ENCODE peak calls at places on chromosomes 7 and 10, in eight cellular contexts. L, W, H, Y, E, M, J and X are unnamed samples. For H3K9me3, the result is how much of the 10 kb centered on the place peaks cover.

GRCh38 chr7:82975811-82976468 is 186.7 kb downstream of the PCLO start:
- DNase-seq in M (no peak), H (no peak), W (no peak), L (no peak), E (no peak), J (no peak), Y (no peak), X (no peak)

GRCh38 chr7:48280100-48280499 is 108.8 kb downstream of the ABCA13 start:
- DNase-seq in J (no peak), E (no peak), L (no peak), W (peak), M (peak), H (no peak), Y (no peak), X (peak)

GRCh38 chr7:99407849-99408346 is 499 bp downstream of the PDAP1 start:
- DNase-seq in E (no peak), M (no peak), Y (no peak), H (no peak), J (peak), L (peak), W (peak), X (no peak)

GRCh38 chr10:47326306-47326926 is 4.2 kb downstream of the GDF2 start:
- DNase-seq in Y (no peak), W (no peak), E (no peak), M (no peak), H (no peak), J (peak), L (no peak), X (no peak)

GRCh38 chr7:123846217-123846891 is 1.4 kb downstream of the HYAL4 start:
- DNase-seq in M (no peak), E (peak), W (no peak), J (no peak), L (no peak), Y (no peak), H (no peak), X (no peak)

GRCh38 chr10:61821153-61821552 is 80.3 kb upstream of the ARID5B start:
- DNase-seq in M (no peak), L (no peak), Y (no peak), E (no peak), J (no peak), W (no peak), H (no peak), X (no peak)

GRCh38 chr7:140263277-140263676 is 86.5 kb upstream of the KDM7A start:
- DNase-seq in H (no peak), J (peak), E (no peak), L (no peak), W (no peak), M (no peak), Y (no peak), X (no peak)

GRCh38 chr10:29828440-29828894 is 193.7 kb upstream of the SVIL start:
- DNase-seq in W (no peak), M (no peak), J (no peak), E (no peak), Y (no peak), L (no peak), H (no peak), X (no peak)

GRCh38 chr10:104297697-104298660 is 29.0 kb downstream of the GSTO2 start:
- DNase-seq in J (no peak), W (no peak), H (no peak), Y (no peak), M (no peak), L (peak), E (no peak), X (no peak)

GRCh38 chr7:20417260-20417659 is 86.6 kb downstream of the ITGB8 start:
- DNase-seq in H (no peak), J (peak), Y (no peak), L (no peak), W (no peak), M (no peak), E (no peak), X (no peak)

GRCh38 chr10:125102216-125102615 is 58.1 kb downstream of the CTBP2 start:
- DNase-seq in W (no peak), E (no peak), L (no peak), Y (no peak), M (peak), H (no peak), J (peak), X (no peak)

GRCh38 chr7:24137338-24137737 is 146.7 kb upstream of the NPY start:
- DNase-seq in M (no peak), J (no peak), Y (no peak), E (no peak), H (no peak), L (no peak), W (no peak), X (no peak)

GRCh38 chr7:50304911-50305621 is 550 bp downstream of the IKZF1 start:
- DNase-seq in Y (no peak), M (no peak), E (no peak), H (no peak), W (no peak), J (peak), L (peak), X (no peak)

GRCh38 chr7:231030-231857 is 38.9 kb downstream of the FAM20C start:
- DNase-seq in L (no peak), W (no peak), Y (no peak), H (no peak), J (no peak), M (no peak), E (no peak), X (no peak)

GRCh38 chr7:35802649-35803048 is 1.8 kb downstream of the SEPTIN7 start:
- DNase-seq in W (no peak), J (no peak), Y (no peak), L (peak), H (no peak), E (no peak), M (no peak), X (no peak)

GRCh38 chr7:106807474-106807873 is 57.6 kb upstream of the PIK3CG start:
- DNase-seq in W (no peak), E (no peak), L (no peak), H (no peak), M (no peak), J (no peak), Y (no peak), X (no peak)

GRCh38 chr7:472640-472957 is 47.0 kb downstream of the PDGFA start:
- DNase-seq in J (no peak), E (no peak), Y (no peak), W (no peak), H (no peak), M (no peak), L (no peak), X (no peak)

GRCh38 chr10:78750418-78750817 is 318.3 kb upstream of the ZMIZ1 start:
- DNase-seq in Y (no peak), E (no peak), W (no peak), J (no peak), H (no peak), M (no peak), L (no peak), X (no peak)

GRCh38 chr10:119401671-119402395 is 140.7 kb downstream of the RGS10 start:
- DNase-seq in Y (peak), W (peak), L (no peak), E (no peak), J (no peak), H (no peak), M (peak), X (no peak)

GRCh38 chr10:23203369-23204325 is 11.5 kb downstream of the PTF1A start:
- DNase-seq in W (no peak), Y (no peak), H (no peak), J (no peak), L (peak), M (no peak), E (no peak), X (no peak)

DNA sequence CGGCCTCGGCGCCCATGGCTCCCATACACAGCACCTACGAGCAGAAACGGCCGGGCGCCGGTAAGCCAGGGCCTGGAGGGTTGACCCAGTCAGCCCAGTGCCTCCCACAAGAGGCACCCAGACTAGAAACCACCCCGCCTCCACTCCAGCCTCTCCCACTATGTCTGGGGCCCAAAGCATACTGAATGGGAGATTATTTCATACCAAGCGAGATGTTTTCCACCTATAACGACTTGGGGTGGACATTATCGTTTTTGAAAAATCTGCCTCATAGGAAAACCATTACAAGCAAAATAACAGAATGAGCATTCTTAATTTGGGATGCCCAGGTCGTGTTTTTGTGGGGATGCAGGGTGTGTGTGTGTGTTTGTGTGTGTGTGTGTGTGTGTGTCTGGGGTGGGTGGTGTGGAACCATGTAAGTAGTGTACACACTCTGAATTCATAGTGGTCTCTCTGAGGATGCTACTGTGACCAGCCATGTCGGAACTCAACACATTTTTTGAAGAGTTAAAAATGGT is 1.6 kb downstream of the HOXA6 start:
- DNase-seq in M (no peak), W (no peak), L (no peak), H (no peak), Y (no peak), E (no peak), J (no peak), X (no peak)
- H3K9me3 ChIP-seq in M (under half), W (under half), L (under half), H (under half), Y (under half), E (under half), J (under half), X (under half)

DNA sequence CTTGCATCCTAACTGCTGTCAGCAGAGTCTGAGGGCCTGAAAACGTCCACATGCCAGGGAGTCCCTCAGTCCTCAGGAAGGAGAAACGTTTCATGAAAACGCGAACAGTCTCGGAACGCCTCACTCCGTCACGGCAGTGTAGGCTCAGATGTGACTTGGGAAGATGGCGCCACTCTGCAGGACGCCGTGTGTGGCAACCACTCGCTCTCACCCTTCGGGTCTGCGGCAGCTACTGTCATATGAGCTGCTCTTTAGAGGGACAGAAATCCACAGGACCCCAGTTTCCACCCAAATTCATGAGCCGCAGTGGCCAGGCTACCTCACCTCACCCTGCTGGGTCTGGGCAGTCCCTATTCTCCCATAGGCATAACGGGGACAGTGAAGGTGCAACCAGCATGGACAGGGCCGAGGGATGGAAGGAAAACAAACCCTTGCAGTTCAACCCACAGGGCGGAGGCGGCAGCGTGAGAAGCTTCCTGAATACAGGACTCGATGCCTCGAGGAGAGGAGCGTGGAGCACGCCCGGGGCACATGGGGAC is 438.3 kb downstream of the DNAJB6 start:
- DNase-seq in E (no peak), H (no peak), W (no peak), M (no peak), J (no peak), Y (no peak), L (no peak), X (no peak)
- H3K9me3 ChIP-seq in E (under half), H (under half), W (under half), M (half or more), J (under half), Y (under half), L (under half), X (under half)

GRCh38 chr7:30835396-30835915 is 64.2 kb downstream of the MINDY4 start:
- DNase-seq in Y (no peak), M (no peak), H (no peak), E (no peak), W (no peak), J (no peak), L (no peak), X (no peak)
- H3K9me3 ChIP-seq in Y (under half), M (under half), H (under half), E (under half), W (under half), J (under half), L (under half), X (under half)

GRCh38 chr10:129494740-129495139 is 27.7 kb downstream of the MGMT start:
- DNase-seq in E (no peak), W (no peak), L (peak), H (no peak), Y (no peak), M (no peak), J (no peak), X (no peak)
- H3K9me3 ChIP-seq in E (under half), W (under half), L (under half), H (under half), Y (under half), M (under half), J (under half), X (under half)

DNA sequence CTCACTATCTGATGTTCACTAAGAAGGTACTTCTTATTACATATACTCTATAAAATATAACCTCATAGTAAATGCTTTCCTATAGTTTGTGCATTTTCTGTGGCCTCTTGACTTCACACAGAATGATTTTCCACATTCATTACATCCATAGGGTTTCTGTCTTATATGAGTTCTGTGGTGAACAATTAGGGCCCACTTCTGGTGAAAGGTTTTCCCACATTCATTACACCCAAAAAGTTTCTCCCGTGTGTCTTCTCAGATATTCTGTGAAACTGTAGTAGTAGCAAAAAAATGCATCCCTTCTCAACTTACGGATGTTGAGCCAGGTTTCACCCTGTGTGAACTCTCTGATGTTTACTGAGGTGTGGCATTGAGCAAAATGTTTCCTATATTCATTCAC is 119.3 kb downstream of the ZNF33B start:
- DNase-seq in Y (no peak), J (no peak), W (no peak), H (no peak), E (no peak), L (no peak), M (no peak), X (no peak)
- H3K9me3 ChIP-seq in Y (half or more), J (under half), W (under half), H (under half), E (under half), L (half or more), M (under half), X (under half)

DNA sequence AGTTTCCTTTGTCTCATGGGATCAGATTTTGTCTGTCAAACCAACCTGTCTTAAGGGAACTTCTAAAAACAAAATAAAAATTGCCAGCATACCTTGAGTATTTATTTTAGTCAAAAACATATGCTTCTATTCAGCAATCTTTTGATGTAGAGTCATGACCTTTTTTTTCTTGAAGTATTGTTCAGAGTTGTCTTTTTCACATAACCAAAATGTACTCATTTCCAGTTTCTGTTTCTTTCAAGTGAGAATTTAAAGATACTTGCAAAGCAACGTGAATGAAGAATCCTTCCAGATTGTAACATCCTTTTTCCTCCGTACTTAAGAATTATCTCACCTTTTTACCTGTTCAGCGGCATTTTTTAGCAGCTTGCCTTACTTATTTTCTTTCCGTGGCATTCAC is 37.8 kb downstream of the GNAI1 start:
- DNase-seq in M (no peak), E (no peak), W (no peak), Y (no peak), L (no peak), H (no peak), J (no peak), X (no peak)
- H3K9me3 ChIP-seq in M (under half), E (under half), W (under half), Y (under half), L (under half), H (under half), J (under half), X (under half)

DNA sequence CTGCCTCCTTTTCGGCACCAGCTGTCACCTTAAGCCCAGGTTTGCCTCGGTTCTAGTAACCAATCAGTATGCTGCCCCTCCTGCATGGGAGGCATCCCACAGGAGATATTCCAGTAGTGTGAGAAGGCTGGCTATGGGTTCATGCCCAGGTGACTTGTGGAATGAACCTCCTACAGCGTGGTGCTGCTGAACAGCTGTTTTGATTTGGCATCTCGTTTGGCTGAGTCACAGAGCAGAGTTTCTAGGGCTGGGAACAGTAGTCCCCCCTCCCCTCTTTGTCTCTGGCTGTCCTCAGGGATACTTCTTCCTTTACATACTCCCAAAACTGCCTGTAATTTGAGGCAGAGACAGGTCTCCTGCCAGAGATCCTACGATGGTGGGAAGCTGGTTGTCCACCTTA is 16.1 kb downstream of the R3HCC1L start:
- DNase-seq in M (peak), E (no peak), H (no peak), Y (no peak), L (no peak), J (no peak), W (no peak), X (no peak)
- H3K9me3 ChIP-seq in M (under half), E (under half), H (under half), Y (under half), L (under half), J (under half), W (under half), X (under half)